ENCODE peak calls at places on chromosomes 3 and 15, in four cellular contexts. J is mammary epithelial cell; T is heart left ventricle; O is CD8-positive, alpha-beta T cell. L is an unnamed sample. For H3K27me3, the result is how much of the 10 kb centered on the place peaks cover.

GRCh38 chr3:32455609-32456428 is 46.8 kb downstream of the CMTM6 start:
- DNase-seq in J (no peak), T (no peak), O (no peak), L (no peak)

GRCh38 chr3:1717524-1717923 is 381.1 kb upstream of the CNTN4 start:
- DNase-seq in J (no peak), T (no peak), O (no peak), L (no peak)

GRCh38 chr15:40239671-40240618 is 1.1 kb downstream of the PAK6 start:
- DNase-seq in J (peak), T (no peak), O (no peak), L (peak)

GRCh38 chr3:187925326-187925725 is 180.1 kb upstream of the BCL6 start:
- DNase-seq in J (no peak), T (no peak), O (no peak), L (no peak)

GRCh38 chr3:59605318-59605717 is 555.5 kb upstream of the CFAP20DC start:
- DNase-seq in J (no peak), T (no peak), O (no peak), L (peak)

GRCh38 chr3:99895106-99895705 is 77.5 kb downstream of the CMSS1 start:
- DNase-seq in J (no peak), T (no peak), O (no peak), L (no peak)

GRCh38 chr15:40040770-40041169 is 1.8 kb upstream of the SRP14 start:
- DNase-seq in J (no peak), T (no peak), O (no peak), L (no peak)

GRCh38 chr15:78301813-78302212 is 2.4 kb upstream of the SKIC8 start:
- DNase-seq in J (no peak), T (no peak), O (no peak), L (no peak)

GRCh38 chr3:17894434-17895060 is 152.1 kb upstream of the TBC1D5 start:
- DNase-seq in J (peak), T (no peak), O (peak), L (peak)

GRCh38 chr3:147392083-147392916 is 14.0 kb downstream of the ZIC4 start:
- DNase-seq in J (no peak), T (no peak), O (no peak), L (peak)

GRCh38 chr3:52019352-52020080 is 23.8 kb upstream of the RPL29 start:
- DNase-seq in J (no peak), T (peak), O (no peak), L (no peak)

GRCh38 chr3:15009156-15009555 is 56.0 kb downstream of the MRPS25 start:
- DNase-seq in J (no peak), T (no peak), O (no peak), L (no peak)

GRCh38 chr3:81874738-81875137 is 113.3 kb upstream of the GBE1 start:
- DNase-seq in J (no peak), T (no peak), O (no peak), L (no peak)

GRCh38 chr15:90790057-90790456 is 72.9 kb downstream of the BLM start:
- DNase-seq in J (no peak), T (no peak), O (no peak), L (no peak)

GRCh38 chr3:20511863-20512262 is 325.9 kb upstream of the SGO1 start:
- DNase-seq in J (peak), T (no peak), O (no peak), L (no peak)

GRCh38 chr15:100291106-100291505 is 50.7 kb downstream of the ADAMTS17 start:
- DNase-seq in J (peak), T (no peak), O (no peak), L (no peak)

GRCh38 chr3:179224584-179224983 is 26.3 kb downstream of the KCNMB3 start:
- DNase-seq in J (no peak), T (no peak), O (no peak), L (no peak)

GRCh38 chr3:63349583-63350177 is 71.6 kb downstream of the SYNPR start:
- DNase-seq in J (peak), T (no peak), O (no peak), L (peak)

GRCh38 chr3:65729553-65729952 is 309.2 kb downstream of the MAGI1 start:
- DNase-seq in J (no peak), T (no peak), O (no peak), L (no peak)

GRCh38 chr3:16511561-16512434 is 1.7 kb downstream of the RFTN1 start:
- DNase-seq in J (no peak), T (no peak), O (peak), L (no peak)

GRCh38 chr3:196666001-196666867 is 26.7 kb downstream of the NRROS start:
- DNase-seq in J (peak), T (no peak), O (no peak), L (no peak)

GRCh38 chr15:63950911-63951481 is 95.3 kb downstream of the DAPK2 start:
- DNase-seq in J (peak), T (no peak), O (no peak), L (no peak)

GRCh38 chr3:58167431-58168351 is 43.1 kb downstream of the DNASE1L3 start:
- DNase-seq in J (no peak), T (peak), O (peak), L (peak)

GRCh38 chr3:148727242-148727641 is 29.5 kb downstream of the AGTR1 start:
- DNase-seq in J (no peak), T (no peak), O (no peak), L (peak)

GRCh38 chr3:134370611-134371451 is 3.4 kb downstream of the AMOTL2 start:
- DNase-seq in J (no peak), T (no peak), O (no peak), L (no peak)

GRCh38 chr15:31437686-31438085 is 111.1 kb downstream of the KLF13 start:
- DNase-seq in J (no peak), T (no peak), O (no peak), L (no peak)

GRCh38 chr3:175941352-175941751 is 1082.2 kb downstream of the NAALADL2 start:
- DNase-seq in J (peak), T (no peak), O (no peak), L (no peak)

GRCh38 chr15:84598993-84599392 is 1.8 kb upstream of the ZSCAN2 start:
- DNase-seq in J (no peak), T (no peak), O (no peak), L (no peak)

GRCh38 chr3:196835081-196835480 is 32.6 kb upstream of the SENP5 start:
- DNase-seq in J (no peak), T (no peak), O (no peak), L (no peak)

GRCh38 chr15:92930776-92931175 is 30.7 kb downstream of the CHD2 start:
- DNase-seq in J (peak), T (no peak), O (no peak), L (no peak)

GRCh38 chr15:60328852-60329443 is 68.8 kb downstream of the ANXA2 start:
- DNase-seq in J (no peak), T (no peak), O (no peak), L (no peak)

GRCh38 chr3:172658344-172659245 is 52.3 kb downstream of the NCEH1 start:
- DNase-seq in J (peak), T (no peak), O (no peak), L (no peak)

GRCh38 chr3:126961191-126961790 is 21.6 kb upstream of the PLXNA1 start:
- DNase-seq in J (peak), T (peak), O (no peak), L (no peak)

GRCh38 chr3:17798000-17798399 is 55.6 kb upstream of the TBC1D5 start:
- DNase-seq in J (no peak), T (no peak), O (no peak), L (no peak)

GRCh38 chr3:29337565-29337964 is 56.7 kb downstream of the RBMS3 start:
- DNase-seq in J (no peak), T (no peak), O (no peak), L (no peak)

GRCh38 chr3:150727653-150728502 is 24.2 kb upstream of the ERICH6 start:
- DNase-seq in J (no peak), T (no peak), O (no peak), L (no peak)

GRCh38 chr15:67148196-67148701 is 82.8 kb downstream of the SMAD3 start:
- DNase-seq in J (peak), T (no peak), O (no peak), L (no peak)

DNA sequence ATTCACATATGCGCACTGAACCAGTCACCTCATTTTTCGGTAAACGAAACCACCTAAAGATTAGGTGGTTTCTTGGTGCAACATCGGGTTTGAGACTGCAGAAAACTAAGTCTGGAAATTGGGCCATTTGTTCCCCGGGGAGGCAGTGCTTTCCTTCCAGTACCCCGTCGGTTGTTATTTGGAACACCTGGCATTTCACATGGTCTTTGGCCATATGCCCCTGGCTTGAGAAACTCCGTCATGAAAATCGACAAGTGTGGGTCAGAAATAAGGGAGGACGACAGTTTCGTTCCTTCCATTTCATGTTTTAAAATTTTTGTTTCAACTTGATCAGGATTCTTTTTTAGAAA is 544 bp upstream of the GATM start:
- DNase-seq in J (no peak), T (no peak), O (no peak), L (peak)
- H3K4me3 ChIP-seq in J (no peak), T (peak), O (peak), L (peak)

DNA sequence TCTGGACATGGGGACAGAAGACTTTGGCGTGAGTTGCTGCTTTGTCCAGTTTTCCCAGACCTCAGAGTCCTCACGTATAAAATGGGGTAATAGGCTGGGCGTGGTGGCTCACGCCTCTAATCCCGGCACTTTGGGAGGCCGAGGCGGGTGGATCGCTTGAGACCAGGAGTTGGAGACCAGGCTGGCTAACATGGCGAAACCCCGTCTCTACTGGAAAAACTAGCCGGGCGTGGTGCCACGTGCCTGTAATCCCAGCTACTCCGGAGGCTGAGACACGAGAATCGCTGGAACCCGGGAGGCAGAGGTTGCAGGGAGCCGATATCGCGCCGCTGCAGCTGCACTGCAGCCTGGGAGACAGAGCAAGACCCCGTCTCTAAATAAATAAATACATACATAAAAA is 22.7 kb upstream of the IGF1R start:
- DNase-seq in J (no peak), T (no peak), O (no peak), L (no peak)
- H3K27me3 ChIP-seq in J (under half), T (under half), O (under half), L (under half)

GRCh38 chr3:132318451-132318850 is 1.2 kb downstream of the ACP3 start:
- DNase-seq in J (peak), T (no peak), O (no peak), L (no peak)

GRCh38 chr3:132317229-132317948 is at the start of gene ACP3:
- DNase-seq in J (peak), T (peak), O (no peak), L (peak)

GRCh38 chr3:132321321-132321720 is 4.1 kb downstream of the ACP3 start:
- DNase-seq in J (no peak), T (no peak), O (no peak), L (no peak)

GRCh38 chr3:132311860-132312259 is 5.3 kb upstream of the ACP3 start:
- DNase-seq in J (no peak), T (no peak), O (no peak), L (no peak)

GRCh38 chr3:132315851-132316250 is 1.4 kb upstream of the ACP3 start:
- DNase-seq in J (no peak), T (no peak), O (no peak), L (no peak)
- H3K27ac ChIP-seq in J (no peak), T (no peak), O (no peak), L (peak)

GRCh38 chr3:4794331-4794730 is 184.9 kb upstream of the BHLHE40 start:
- DNase-seq in J (no peak), T (no peak), O (no peak), L (no peak)

GRCh38 chr3:4791358-4791757 is 187.9 kb upstream of the BHLHE40 start:
- DNase-seq in J (no peak), T (no peak), O (no peak), L (no peak)

GRCh38 chr3:4794798-4795197 is 184.4 kb upstream of the BHLHE40 start:
- DNase-seq in J (no peak), T (no peak), O (no peak), L (no peak)

GRCh38 chr3:4795905-4796304 is 183.3 kb upstream of the BHLHE40 start:
- DNase-seq in J (peak), T (no peak), O (no peak), L (no peak)

DNA sequence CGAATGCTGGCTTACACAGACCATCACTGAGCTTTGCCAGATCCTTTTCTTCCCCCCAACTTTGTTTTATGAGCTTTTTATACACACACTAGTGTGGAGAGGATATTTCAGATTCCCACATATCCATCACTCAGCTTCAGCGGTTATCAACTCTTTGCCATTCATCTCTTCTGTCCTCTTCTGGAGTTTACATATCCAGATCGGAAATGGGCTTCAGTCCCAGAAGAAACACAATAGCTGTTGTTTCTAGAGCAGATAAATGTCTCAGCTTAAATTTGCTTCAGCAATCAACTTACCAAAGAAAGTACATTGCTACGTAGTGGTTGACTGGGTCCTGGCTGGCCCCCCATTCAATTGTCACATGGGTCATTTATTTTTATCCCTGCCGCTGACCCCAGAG is 185.9 kb upstream of the BHLHE40 start:
- DNase-seq in J (no peak), T (no peak), O (no peak), L (no peak)
- H3K4me3 ChIP-seq in J (no peak), T (no peak), O (no peak), L (no peak)

DNA sequence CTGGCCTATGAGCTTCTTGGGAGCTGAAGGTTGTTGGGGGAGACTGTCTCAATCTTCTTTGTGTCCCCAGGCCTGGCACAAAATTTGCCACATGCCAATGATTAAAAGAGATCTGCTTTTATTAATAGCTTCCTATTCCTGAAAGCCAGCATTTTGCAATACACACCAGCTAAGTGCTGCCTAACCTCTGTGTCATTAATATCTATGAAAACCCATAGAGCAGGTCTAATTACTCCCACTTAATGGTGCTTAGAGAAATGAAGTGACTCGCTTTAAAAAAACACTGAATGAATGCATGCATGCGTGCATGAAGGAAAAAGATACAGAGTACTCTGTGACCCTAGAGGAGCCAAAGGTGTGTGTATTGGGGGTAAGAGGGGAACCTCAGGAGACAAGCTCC is 55.0 kb downstream of the SLC6A1 start:
- DNase-seq in J (peak), T (no peak), O (no peak), L (no peak)
- H3K27me3 ChIP-seq in J (under half), T (under half), O (under half), L (under half)

L was measured in pancreas.